ENCODE peak calls at places on chromosome X, in five cellular contexts. One of them, this sample, is unnamed.

GRCh38 chrX:150841466-150842197 is 56.8 kb downstream of the CD99L2 start:
- DNase-seq in endothelial cell of umbilical vein: no peak
- DNase-seq in C1 segment of cervical spinal cord: no peak
- DNase-seq in EL: peak; percentile 4
- DNase-seq in H4: no peak
- DNase-seq in this sample: no peak

GRCh38 chrX:3504916-3505315 is 158.5 kb upstream of the MXRA5 start:
- DNase-seq in C1 segment of cervical spinal cord: no peak
- DNase-seq in endothelial cell of umbilical vein: no peak
- DNase-seq in EL: no peak
- DNase-seq in H4: no peak
- DNase-seq in this sample: no peak

GRCh38 chrX:12825801-12826200 is 34.6 kb downstream of the PRPS2 start:
- DNase-seq in C1 segment of cervical spinal cord: no peak
- DNase-seq in endothelial cell of umbilical vein: peak; percentile 44
- DNase-seq in EL: peak; percentile 82
- DNase-seq in H4: peak; percentile 22
- DNase-seq in this sample: no peak

GRCh38 chrX:70852294-70852693 is 56.2 kb downstream of the TEX11 start:
- DNase-seq in endothelial cell of umbilical vein: no peak
- DNase-seq in H4: no peak
- DNase-seq in C1 segment of cervical spinal cord: no peak
- DNase-seq in EL: no peak
- DNase-seq in this sample: no peak

GRCh38 chrX:39201305-39201990 is 400.2 kb downstream of the MID1IP1 start:
- DNase-seq in C1 segment of cervical spinal cord: no peak
- DNase-seq in H4: no peak
- DNase-seq in EL: no peak
- DNase-seq in endothelial cell of umbilical vein: no peak
- DNase-seq in this sample: no peak

GRCh38 chrX:148647666-148648065 is 147.2 kb downstream of the AFF2 start:
- DNase-seq in EL: no peak
- DNase-seq in H4: no peak
- DNase-seq in endothelial cell of umbilical vein: no peak
- DNase-seq in C1 segment of cervical spinal cord: no peak
- DNase-seq in this sample: no peak

GRCh38 chrX:47175588-47175980 is 18.0 kb upstream of the UBA1 start:
- DNase-seq in C1 segment of cervical spinal cord: no peak
- DNase-seq in EL: no peak
- DNase-seq in H4: no peak
- DNase-seq in endothelial cell of umbilical vein: no peak
- DNase-seq in this sample: no peak

GRCh38 chrX:112085149-112085548 is 2.6 kb upstream of the TRPC5 start:
- DNase-seq in endothelial cell of umbilical vein: no peak
- DNase-seq in EL: no peak
- DNase-seq in C1 segment of cervical spinal cord: no peak
- DNase-seq in H4: no peak
- DNase-seq in this sample: no peak

GRCh38 chrX:96683997-96684338 is 674 bp upstream of the DIAPH2 start:
- DNase-seq in EL: no peak
- DNase-seq in endothelial cell of umbilical vein: no peak
- DNase-seq in H4: no peak
- DNase-seq in C1 segment of cervical spinal cord: no peak
- DNase-seq in this sample: no peak

GRCh38 chrX:120450163-120450562 is 18.9 kb downstream of the LAMP2 start:
- DNase-seq in H4: no peak
- DNase-seq in EL: no peak
- DNase-seq in endothelial cell of umbilical vein: peak; percentile 9
- DNase-seq in C1 segment of cervical spinal cord: no peak
- DNase-seq in this sample: peak; percentile 4

GRCh38 chrX:7568597-7568996 is 274.4 kb upstream of the VCX start:
- DNase-seq in C1 segment of cervical spinal cord: no peak
- DNase-seq in endothelial cell of umbilical vein: no peak
- DNase-seq in H4: no peak
- DNase-seq in EL: no peak
- DNase-seq in this sample: no peak

GRCh38 chrX:71454222-71454621 is 78.7 kb upstream of the OGT start:
- DNase-seq in EL: peak; percentile 34
- DNase-seq in H4: no peak
- DNase-seq in C1 segment of cervical spinal cord: no peak
- DNase-seq in endothelial cell of umbilical vein: no peak
- DNase-seq in this sample: no peak

GRCh38 chrX:24658421-24658820 is 11.3 kb upstream of the PCYT1B start:
- DNase-seq in C1 segment of cervical spinal cord: no peak
- DNase-seq in H4: no peak
- DNase-seq in EL: no peak
- DNase-seq in endothelial cell of umbilical vein: no peak
- DNase-seq in this sample: no peak

GRCh38 chrX:19129694-19130093 is 7.4 kb upstream of the ADGRG2 start:
- DNase-seq in H4: no peak
- DNase-seq in C1 segment of cervical spinal cord: no peak
- DNase-seq in EL: no peak
- DNase-seq in endothelial cell of umbilical vein: no peak
- DNase-seq in this sample: no peak

GRCh38 chrX:134676440-134676839 is 18.2 kb upstream of the PLAC1 start:
- DNase-seq in EL: peak; percentile 79
- DNase-seq in endothelial cell of umbilical vein: peak; percentile 13
- DNase-seq in H4: no peak
- DNase-seq in C1 segment of cervical spinal cord: no peak
- DNase-seq in this sample: no peak

GRCh38 chrX:1906028-1906427 is 291.2 kb downstream of the ASMT start:
- DNase-seq in H4: no peak
- DNase-seq in EL: no peak
- DNase-seq in endothelial cell of umbilical vein: no peak
- DNase-seq in C1 segment of cervical spinal cord: no peak
- DNase-seq in this sample: no peak

GRCh38 chrX:18983711-18984380 is at the start of gene PHKA2:
- DNase-seq in H4: peak; percentile 25
- DNase-seq in EL: peak; percentile 57
- DNase-seq in C1 segment of cervical spinal cord: peak; percentile 18
- DNase-seq in endothelial cell of umbilical vein: no peak
- DNase-seq in this sample: no peak

GRCh38 chrX:136822337-136823095 is 41.8 kb upstream of the ARHGEF6 start:
- DNase-seq in C1 segment of cervical spinal cord: no peak
- DNase-seq in endothelial cell of umbilical vein: no peak
- DNase-seq in EL: peak; percentile 30
- DNase-seq in H4: peak; percentile 16
- DNase-seq in this sample: no peak

GRCh38 chrX:7218321-7219152 is 70.6 kb upstream of the PUDP start:
- DNase-seq in H4: no peak
- DNase-seq in C1 segment of cervical spinal cord: no peak
- DNase-seq in endothelial cell of umbilical vein: no peak
- DNase-seq in EL: no peak
- DNase-seq in this sample: no peak

GRCh38 chrX:70439016-70439415 is 5.6 kb upstream of the DLG3 start:
- DNase-seq in EL: peak; percentile 36
- DNase-seq in C1 segment of cervical spinal cord: no peak
- DNase-seq in endothelial cell of umbilical vein: no peak
- DNase-seq in H4: peak; percentile 40
- DNase-seq in this sample: no peak

GRCh38 chrX:28979876-28980275 is 392.6 kb downstream of the IL1RAPL1 start:
- DNase-seq in endothelial cell of umbilical vein: no peak
- DNase-seq in H4: no peak
- DNase-seq in C1 segment of cervical spinal cord: no peak
- DNase-seq in EL: no peak
- DNase-seq in this sample: no peak

GRCh38 chrX:131802836-131803626 is 220.1 kb upstream of the STK26 start:
- DNase-seq in H4: peak; percentile 28
- DNase-seq in endothelial cell of umbilical vein: peak; percentile 1
- DNase-seq in C1 segment of cervical spinal cord: no peak
- DNase-seq in EL: no peak
- DNase-seq in this sample: peak; percentile 71

GRCh38 chrX:129876734-129877395 is 29.1 kb upstream of the UTP14A start:
- DNase-seq in EL: peak; percentile 60
- DNase-seq in C1 segment of cervical spinal cord: no peak
- DNase-seq in H4: peak; percentile 40
- DNase-seq in endothelial cell of umbilical vein: peak; percentile 48
- DNase-seq in this sample: no peak

GRCh38 chrX:116961872-116962582 is 499.3 kb upstream of the CT83 start:
- DNase-seq in endothelial cell of umbilical vein: no peak
- DNase-seq in C1 segment of cervical spinal cord: no peak
- DNase-seq in EL: peak; percentile 0
- DNase-seq in H4: peak; percentile 18
- DNase-seq in this sample: no peak

GRCh38 chrX:141642979-141643378 is 53.5 kb downstream of the SPANXA2 start:
- DNase-seq in H4: peak; percentile 16
- DNase-seq in C1 segment of cervical spinal cord: no peak
- DNase-seq in endothelial cell of umbilical vein: no peak
- DNase-seq in EL: peak; percentile 19
- DNase-seq in this sample: no peak

GRCh38 chrX:12227412-12228041 is 89.3 kb downstream of the FRMPD4 start:
- DNase-seq in EL: no peak
- DNase-seq in C1 segment of cervical spinal cord: no peak
- DNase-seq in H4: no peak
- DNase-seq in endothelial cell of umbilical vein: no peak
- DNase-seq in this sample: no peak

GRCh38 chrX:30888526-30889146 is 418 bp downstream of the TAB3 start:
- DNase-seq in H4: no peak
- DNase-seq in endothelial cell of umbilical vein: peak; percentile 18
- DNase-seq in EL: peak; percentile 12
- DNase-seq in C1 segment of cervical spinal cord: no peak
- DNase-seq in this sample: peak; percentile 1

GRCh38 chrX:12610079-12610478 is 181.1 kb upstream of the PRPS2 start:
- DNase-seq in C1 segment of cervical spinal cord: no peak
- DNase-seq in EL: peak; percentile 74
- DNase-seq in H4: peak; percentile 56
- DNase-seq in endothelial cell of umbilical vein: no peak
- DNase-seq in this sample: no peak

GRCh38 chrX:13087322-13088154 is 43.1 kb upstream of the FAM9C start:
- DNase-seq in endothelial cell of umbilical vein: peak; percentile 52
- DNase-seq in EL: peak; percentile 35
- DNase-seq in C1 segment of cervical spinal cord: no peak
- DNase-seq in H4: peak; percentile 17
- DNase-seq in this sample: peak; percentile 48

GRCh38 chrX:18426004-18426320 is 554 bp downstream of the CDKL5 start:
- DNase-seq in EL: no peak
- DNase-seq in C1 segment of cervical spinal cord: no peak
- DNase-seq in endothelial cell of umbilical vein: no peak
- DNase-seq in H4: no peak
- DNase-seq in this sample: no peak

GRCh38 chrX:135740683-135741149 is 27.3 kb downstream of the CT45A3 start:
- DNase-seq in endothelial cell of umbilical vein: peak; percentile 6
- DNase-seq in EL: peak; percentile 23
- DNase-seq in C1 segment of cervical spinal cord: no peak
- DNase-seq in H4: peak; percentile 47
- DNase-seq in this sample: no peak

GRCh38 chrX:149453030-149453429 is 52.1 kb downstream of the IDS start:
- DNase-seq in endothelial cell of umbilical vein: peak; percentile 19
- DNase-seq in C1 segment of cervical spinal cord: no peak
- DNase-seq in EL: peak; percentile 57
- DNase-seq in H4: peak; percentile 30
- DNase-seq in this sample: no peak